ENCODE peak calls at places on chromosomes 12 and 14, in seven cellular contexts. T is breast epithelium, P is left ventricle myocardium inferior, O is uterus, R is right atrium auricular region, Y is tibial nerve, S is K562. A is an unnamed sample. For H3K4me1, the result is how much of the 10 kb centered on the place peaks cover.

GRCh38 chr14:105489607-105490317 is 1.3 kb upstream of the TEDC1 start:
- DNase-seq in T (peak), P (peak), O (peak), R (peak), Y (peak), S (peak), A (peak)

GRCh38 chr12:122852336-122853275 is 17.3 kb downstream of the HIP1R start:
- DNase-seq in T (no peak), P (no peak), O (no peak), R (no peak), Y (no peak), S (no peak), A (no peak)

GRCh38 chr12:120925740-120926563 is 21.8 kb upstream of the SPPL3 start:
- DNase-seq in T (peak), P (no peak), O (no peak), R (no peak), Y (no peak), S (no peak), A (no peak)

GRCh38 chr14:51576112-51576420 is 75.6 kb upstream of the FRMD6 start:
- DNase-seq in T (no peak), P (no peak), O (no peak), R (no peak), Y (no peak), S (no peak), A (no peak)

GRCh38 chr12:60335765-60336164 is 739.9 kb downstream of the SLC16A7 start:
- DNase-seq in T (no peak), P (no peak), O (no peak), R (no peak), Y (no peak), S (no peak), A (no peak)

GRCh38 chr12:41624571-41624970 is 436.5 kb downstream of the PDZRN4 start:
- DNase-seq in T (no peak), P (no peak), O (no peak), R (no peak), Y (no peak), S (no peak), A (no peak)

GRCh38 chr12:65526311-65526710 is 247.8 kb downstream of the MSRB3 start:
- DNase-seq in T (no peak), P (no peak), O (no peak), R (no peak), Y (no peak), S (no peak), A (no peak)

GRCh38 chr14:70891741-70892140 is 15.5 kb upstream of the PCNX1 start:
- DNase-seq in T (no peak), P (no peak), O (no peak), R (no peak), Y (no peak), S (no peak), A (no peak)

GRCh38 chr12:8081228-8081920 is 700 bp upstream of the NECAP1 start:
- DNase-seq in T (no peak), P (no peak), O (no peak), R (no peak), Y (no peak), S (peak), A (no peak)

GRCh38 chr14:100303179-100303578 is 3.1 kb downstream of the SLC25A29 start:
- DNase-seq in T (no peak), P (no peak), O (no peak), R (no peak), Y (no peak), S (peak), A (no peak)

GRCh38 chr12:22230280-22230794 is 104.2 kb downstream of the ST8SIA1 start:
- DNase-seq in T (no peak), P (no peak), O (no peak), R (no peak), Y (no peak), S (no peak), A (no peak)

GRCh38 chr12:27523305-27523641 is 733 bp upstream of the PPFIBP1 start:
- DNase-seq in T (no peak), P (no peak), O (no peak), R (no peak), Y (no peak), S (no peak), A (no peak)

GRCh38 chr12:92338671-92339070 is 193.0 kb upstream of the BTG1 start:
- DNase-seq in T (no peak), P (no peak), O (no peak), R (no peak), Y (no peak), S (no peak), A (no peak)

GRCh38 chr12:26317942-26318565 is 122.7 kb downstream of the SSPN start:
- DNase-seq in T (no peak), P (no peak), O (no peak), R (no peak), Y (no peak), S (no peak), A (no peak)

GRCh38 chr14:34710744-34711143 is 3.6 kb downstream of the CFL2 start:
- DNase-seq in T (no peak), P (no peak), O (no peak), R (no peak), Y (no peak), S (no peak), A (no peak)

GRCh38 chr14:106094654-106095189 is 568.3 kb downstream of the TMEM121 start:
- DNase-seq in T (no peak), P (no peak), O (no peak), R (no peak), Y (no peak), S (no peak), A (peak)

GRCh38 chr12:73612571-73612970 is 925.1 kb upstream of the ATXN7L3B start:
- DNase-seq in T (no peak), P (no peak), O (no peak), R (no peak), Y (no peak), S (no peak), A (peak)

GRCh38 chr14:38505221-38506095 is 249.6 kb upstream of the CLEC14A start:
- DNase-seq in T (no peak), P (no peak), O (no peak), R (no peak), Y (no peak), S (no peak), A (no peak)

GRCh38 chr14:41605550-41606248 is 977 bp upstream of the LRFN5 start:
- DNase-seq in T (no peak), P (no peak), O (peak), R (no peak), Y (no peak), S (no peak), A (no peak)

GRCh38 chr14:31880935-31881334 is 196.2 kb upstream of the ARHGAP5 start:
- DNase-seq in T (no peak), P (no peak), O (no peak), R (no peak), Y (no peak), S (no peak), A (peak)

GRCh38 chr12:131981388-131981787 is 31.6 kb downstream of the EP400 start:
- DNase-seq in T (no peak), P (no peak), O (no peak), R (peak), Y (no peak), S (no peak), A (no peak)

GRCh38 chr12:57522019-57522886 is at the start of gene MBD6:
- DNase-seq in T (peak), P (peak), O (peak), R (peak), Y (peak), S (peak), A (peak)

GRCh38 chr12:68074294-68075027 is 85.1 kb downstream of the IFNG start:
- DNase-seq in T (no peak), P (no peak), O (no peak), R (no peak), Y (no peak), S (no peak), A (no peak)

GRCh38 chr12:103880299-103881142 is 39.5 kb upstream of the NT5DC3 start:
- DNase-seq in T (no peak), P (no peak), O (no peak), R (no peak), Y (no peak), S (no peak), A (no peak)

GRCh38 chr12:105522166-105522825 is 191.8 kb downstream of the C12orf75 start:
- DNase-seq in T (no peak), P (no peak), O (no peak), R (no peak), Y (no peak), S (no peak), A (peak)

GRCh38 chr14:61925043-61925442 is 162.8 kb downstream of the SNAPC1 start:
- DNase-seq in T (no peak), P (no peak), O (no peak), R (no peak), Y (no peak), S (no peak), A (no peak)

GRCh38 chr12:6222009-6222702 is 22.0 kb downstream of the CD9 start:
- DNase-seq in T (no peak), P (no peak), O (no peak), R (no peak), Y (no peak), S (no peak), A (peak)

GRCh38 chr12:117279606-117280005 is 81.8 kb downstream of the NOS1 start:
- DNase-seq in T (no peak), P (no peak), O (no peak), R (no peak), Y (no peak), S (no peak), A (no peak)

GRCh38 chr12:132837693-132838463 is 9.2 kb upstream of the GOLGA3 start:
- DNase-seq in T (no peak), P (peak), O (peak), R (peak), Y (no peak), S (no peak), A (no peak)

GRCh38 chr14:102295301-102295700 is 9.7 kb downstream of the MOK start:
- DNase-seq in T (no peak), P (no peak), O (no peak), R (no peak), Y (no peak), S (no peak), A (no peak)

DNA sequence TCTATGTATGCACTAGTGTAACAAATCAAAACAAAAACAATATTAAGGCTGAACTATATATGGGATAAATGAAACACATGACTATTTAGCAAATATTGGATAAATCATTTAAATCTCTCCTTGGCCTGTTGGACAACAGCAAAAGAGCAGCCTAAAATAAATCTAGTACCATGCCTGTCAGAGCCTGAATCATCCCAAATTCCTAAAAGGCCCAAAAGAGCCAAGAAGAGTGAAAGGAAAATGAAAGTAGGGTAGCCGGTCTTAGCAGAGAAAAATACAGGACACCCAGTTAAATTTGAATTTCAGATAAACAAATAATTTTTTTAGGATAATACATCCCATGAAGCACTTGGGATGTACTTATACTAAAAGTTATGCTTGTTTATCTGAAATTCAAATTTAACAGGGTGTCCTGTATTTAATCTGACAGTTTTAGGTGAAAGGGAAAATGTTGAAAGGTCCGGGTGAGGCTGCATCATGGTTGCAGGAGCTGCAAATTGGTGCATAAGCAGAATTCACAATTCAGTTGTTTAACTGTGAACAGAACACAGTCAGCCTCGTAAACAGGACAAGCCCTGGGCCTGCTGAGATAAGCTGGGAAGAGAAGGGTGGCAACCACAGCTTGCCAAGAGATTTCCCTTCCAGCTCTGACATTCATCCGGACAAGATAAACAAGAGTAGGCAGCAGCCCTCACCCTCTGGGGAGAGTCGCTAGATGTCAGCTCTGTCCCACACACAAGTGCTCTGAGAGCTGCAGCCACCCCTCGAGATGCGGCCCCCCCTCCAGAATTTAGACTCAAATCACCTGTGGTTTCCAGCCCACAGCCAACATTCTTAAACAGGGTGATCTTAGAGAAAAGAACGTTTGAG is 30.3 kb downstream of the DMAC2L start:
- DNase-seq in T (no peak), P (peak), O (peak), R (peak), Y (peak), S (peak), A (peak)
- H3K4me3 ChIP-seq in T (peak), P (peak), O (peak), R (peak), Y (peak), S (no peak), A (no peak)

DNA sequence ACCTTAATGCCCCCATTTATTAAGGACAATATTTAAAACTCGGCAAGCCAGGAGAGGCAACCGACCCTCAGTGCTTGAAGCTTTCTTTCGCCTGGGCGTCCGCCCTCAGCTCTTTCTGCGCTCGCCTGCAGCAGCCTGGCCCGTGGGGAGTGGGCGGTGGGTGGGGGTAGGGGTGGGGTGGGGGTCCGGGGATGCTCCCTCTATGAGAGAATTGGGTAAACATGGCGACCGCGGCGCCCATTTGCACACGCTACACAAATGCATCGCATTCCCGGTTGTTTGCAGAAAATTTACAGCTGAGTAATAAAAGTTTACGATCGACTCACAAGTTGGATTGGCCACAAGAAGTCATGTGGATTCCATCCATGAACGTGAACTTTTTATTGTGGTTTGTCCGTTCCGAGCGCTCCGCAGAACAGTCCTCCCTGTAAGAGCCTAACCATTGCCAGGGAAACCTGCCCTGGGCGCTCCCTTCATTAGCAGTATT is 7.7 kb downstream of the HOXC8 start:
- DNase-seq in T (no peak), P (no peak), O (peak), R (no peak), Y (no peak), S (no peak), A (peak)
- H3K4me1 ChIP-seq in T (under half), P (under half), O (under half), R (under half), Y (under half), S (under half), A (under half)

GRCh38 chr14:30874999-30875787 is 834 bp downstream of the COCH start:
- DNase-seq in T (no peak), P (no peak), O (no peak), R (no peak), Y (no peak), S (peak), A (peak)
- H3K4me3 ChIP-seq in T (peak), P (peak), O (peak), R (peak), Y (peak), S (peak), A (peak)

DNA sequence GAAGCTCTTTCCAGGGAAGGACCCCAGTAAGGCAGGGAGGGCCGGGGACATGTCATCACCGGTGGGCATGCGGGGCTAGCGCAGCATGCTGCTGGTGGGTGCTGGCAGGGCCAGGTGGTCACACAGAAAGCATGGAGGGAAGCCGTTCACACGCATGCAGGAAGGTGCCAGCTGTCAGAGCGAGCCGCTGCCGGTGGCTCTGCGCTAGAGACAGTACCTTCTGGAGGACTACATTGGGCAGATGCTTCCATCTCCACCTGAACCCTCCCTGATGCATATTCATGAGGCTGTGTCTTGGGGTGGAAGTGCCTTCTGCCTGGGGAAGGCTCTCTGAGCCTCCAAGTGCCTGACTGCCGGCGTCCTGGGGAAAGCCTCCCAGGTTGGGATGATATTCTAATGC is 203.8 kb downstream of the CALM1 start:
- DNase-seq in T (no peak), P (no peak), O (no peak), R (no peak), Y (no peak), S (no peak), A (no peak)
- H3K4me1 ChIP-seq in T (under half), P (under half), O (under half), R (under half), Y (under half), S (under half), A (under half)

GRCh38 chr12:62484234-62484633 is 17.6 kb downstream of the MON2 start:
- DNase-seq in T (no peak), P (no peak), O (no peak), R (no peak), Y (no peak), S (no peak), A (no peak)
- H3K4me3 ChIP-seq in T (no peak), P (no peak), O (no peak), R (no peak), Y (no peak), S (no peak), A (no peak)

GRCh38 chr12:109719123-109720022 is 5.7 kb downstream of the FAM222A start:
- DNase-seq in T (no peak), P (no peak), O (no peak), R (no peak), Y (no peak), S (peak), A (peak)
- H3K4me1 ChIP-seq in T (under half), P (half or more), O (under half), R (under half), Y (under half), S (under half), A (under half)

DNA sequence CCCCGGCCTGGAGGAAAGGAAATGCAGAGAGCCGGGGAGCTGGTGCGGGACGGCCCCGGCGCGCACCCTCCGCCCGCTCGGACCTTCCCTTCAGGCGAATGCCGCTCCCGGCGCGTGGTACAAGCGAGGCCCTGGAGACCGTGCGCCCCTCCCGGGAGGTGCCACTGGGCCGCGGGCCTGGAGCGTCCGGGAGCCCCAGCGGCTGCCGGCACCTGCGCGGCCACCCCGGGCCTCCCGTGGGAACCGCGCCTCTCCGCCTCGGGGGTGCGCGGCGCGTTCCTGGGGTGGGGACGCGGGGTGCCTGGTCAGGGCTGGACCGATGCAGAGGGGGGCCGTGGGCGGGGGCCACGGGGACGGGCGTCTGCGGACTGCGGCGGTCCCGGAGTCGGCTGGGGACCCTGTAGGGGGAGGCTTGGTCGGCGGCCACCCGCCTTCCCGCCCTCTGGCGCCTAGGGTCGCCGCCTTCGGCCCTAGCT is 518 bp downstream of the PAPLN start:
- DNase-seq in T (no peak), P (no peak), O (no peak), R (no peak), Y (peak), S (peak), A (peak)
- H3K4me3 ChIP-seq in T (peak), P (peak), O (peak), R (peak), Y (peak), S (no peak), A (peak)

GRCh38 chr14:91170504-91171121 is 56.7 kb downstream of the DGLUCY start:
- DNase-seq in T (no peak), P (peak), O (peak), R (no peak), Y (no peak), S (no peak), A (no peak)
- H3K4me1 ChIP-seq in T (under half), P (half or more), O (under half), R (under half), Y (under half), S (under half), A (under half)

DNA sequence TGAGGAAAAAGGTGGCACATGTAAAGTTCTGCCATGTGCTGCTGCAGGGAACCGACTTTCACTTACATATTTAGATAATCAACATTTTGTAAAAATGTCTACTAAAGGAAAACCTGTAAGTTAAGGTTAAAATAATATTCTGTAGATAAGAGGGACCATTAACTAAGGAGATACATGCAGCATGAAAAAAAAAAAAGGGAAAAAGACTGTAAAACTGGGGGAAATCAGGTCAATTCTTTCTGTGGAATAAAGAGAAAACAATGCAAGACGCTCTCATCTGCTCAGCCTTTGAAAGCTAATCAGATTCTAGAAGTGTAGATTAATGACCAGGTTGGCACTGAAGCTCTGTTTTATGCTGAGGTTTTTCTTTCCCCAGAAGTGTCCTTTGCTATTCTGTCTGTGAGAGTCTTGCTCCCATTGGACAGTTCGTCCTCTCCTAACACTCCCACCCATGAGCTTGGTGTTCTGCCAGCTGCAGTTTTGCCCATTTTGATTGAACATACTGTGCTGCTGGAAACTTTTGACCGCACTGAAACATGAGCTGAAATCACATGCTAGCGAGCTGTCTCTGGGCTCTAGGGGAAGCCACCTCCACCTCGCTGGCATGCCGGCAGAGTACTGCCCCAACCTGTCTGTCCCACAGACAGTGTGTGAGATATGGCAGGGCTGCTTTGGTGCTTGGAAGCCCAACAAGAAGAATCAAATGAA is 39.7 kb downstream of the PPTC7 start:
- DNase-seq in T (peak), P (peak), O (peak), R (peak), Y (peak), S (no peak), A (no peak)
- H3K4me3 ChIP-seq in T (no peak), P (peak), O (no peak), R (no peak), Y (no peak), S (no peak), A (no peak)

A was measured in Caco-2.